ENCODE peak calls at places on chromosomes 13 and 19, in four cellular contexts. G is HAP-1, C is stomach, O is cardiac muscle cell. E is an unnamed sample.

GRCh38 chr19:41691268-41691970 is 3.3 kb upstream of the CEACAM7 start:
- DNase-seq in G (peak; percentile 4), C (peak; percentile 45), O (no peak), E (no peak)

GRCh38 chr19:18093439-18094161 is 4.0 kb upstream of the MAST3 start:
- DNase-seq in G (no peak), C (no peak), O (no peak), E (no peak)

GRCh38 chr19:10007366-10007765 is 2.9 kb downstream of the COL5A3 start:
- DNase-seq in C (no peak), O (no peak), G (no peak), E (no peak)

GRCh38 chr19:52690395-52691214 is 44.2 kb downstream of the ZNF611 start:
- DNase-seq in O (peak; percentile 92), C (peak; percentile 93), G (peak; percentile 81), E (peak; percentile 83)

GRCh38 chr19:49216076-49216475 is 58.5 kb downstream of the TRPM4 start:
- DNase-seq in C (no peak), G (no peak), O (no peak), E (no peak)

GRCh38 chr19:54638683-54639082 is 8.4 kb downstream of the LILRB1 start:
- DNase-seq in O (no peak), G (no peak), C (no peak), E (no peak)

GRCh38 chr19:1221141-1221903 is 15.7 kb downstream of the STK11 start:
- DNase-seq in O (no peak), C (peak; percentile 82), G (no peak), E (no peak)

GRCh38 chr19:9847087-9847671 is 12.1 kb downstream of the PIN1 start:
- DNase-seq in O (no peak), C (peak; percentile 34), G (no peak), E (no peak)

GRCh38 chr19:2327773-2328400 is 499 bp downstream of the LSM7 start:
- DNase-seq in G (peak; percentile 80), O (no peak), C (peak; percentile 52), E (no peak)

GRCh38 chr19:9435279-9436268 is at the start of gene ZNF266:
- DNase-seq in C (peak; percentile 91), O (peak; percentile 96), G (peak; percentile 79), E (peak; percentile 88)

GRCh38 chr19:42442833-42443232 is at the start of gene CXCL17:
- DNase-seq in O (no peak), C (peak; percentile 76), G (no peak), E (no peak)

GRCh38 chr13:80989241-80989640 is 648.3 kb upstream of the SPRY2 start:
- DNase-seq in C (no peak), O (no peak), G (no peak), E (no peak)

GRCh38 chr13:94073006-94073744 is 406.3 kb downstream of the DCT start:
- DNase-seq in O (peak; percentile 12), C (no peak), G (no peak), E (no peak)

GRCh38 chr19:5925830-5926459 is 11.9 kb downstream of the CAPS start:
- DNase-seq in G (no peak), C (no peak), O (no peak), E (no peak)

GRCh38 chr19:37467608-37468090 is 405 bp upstream of the ZNF569 start:
- DNase-seq in C (no peak), G (no peak), O (no peak), E (no peak)

GRCh38 chr13:110418944-110419343 is 111.9 kb downstream of the COL4A2 start:
- DNase-seq in O (no peak), G (no peak), C (no peak), E (no peak)

GRCh38 chr13:25654332-25654731 is 282.6 kb downstream of the ATP8A2 start:
- DNase-seq in G (no peak), O (no peak), C (no peak), E (no peak)

GRCh38 chr13:75489502-75490263 is 7.7 kb upstream of the TBC1D4 start:
- DNase-seq in C (peak; percentile 35), O (no peak), G (no peak), E (no peak)

GRCh38 chr19:3775374-3775711 is 3.3 kb upstream of the RAX2 start:
- DNase-seq in G (no peak), O (no peak), C (no peak), E (no peak)

GRCh38 chr13:98022210-98022609 is 68.7 kb downstream of the IPO5 start:
- DNase-seq in O (no peak), C (no peak), G (no peak), E (no peak)

GRCh38 chr13:98828614-98829013 is 76.1 kb upstream of the SLC15A1 start:
- DNase-seq in O (no peak), C (no peak), G (no peak), E (no peak)

GRCh38 chr19:13935765-13936486 is 2.3 kb downstream of the PODNL1 start:
- DNase-seq in G (no peak), C (no peak), O (peak; percentile 50), E (no peak)

GRCh38 chr19:8342684-8343482 is at the start of gene KANK3:
- DNase-seq in G (peak; percentile 93), O (peak; percentile 95), C (peak; percentile 98), E (peak; percentile 85)

GRCh38 chr13:59447846-59448620 is 715.7 kb downstream of the DIAPH3 start:
- DNase-seq in C (no peak), G (peak; percentile 100), O (no peak), E (no peak)

GRCh38 chr19:41352609-41353465 is 885 bp downstream of the TGFB1 start:
- DNase-seq in O (peak; percentile 65), C (peak; percentile 66), G (no peak), E (peak; percentile 66)

GRCh38 chr13:75867718-75868117 is 231.6 kb downstream of the LMO7 start:
- DNase-seq in C (no peak), G (no peak), O (no peak), E (no peak)

GRCh38 chr13:36360863-36361262 is 14.7 kb upstream of the SPART start:
- DNase-seq in C (no peak), O (no peak), G (no peak), E (no peak)

DNA sequence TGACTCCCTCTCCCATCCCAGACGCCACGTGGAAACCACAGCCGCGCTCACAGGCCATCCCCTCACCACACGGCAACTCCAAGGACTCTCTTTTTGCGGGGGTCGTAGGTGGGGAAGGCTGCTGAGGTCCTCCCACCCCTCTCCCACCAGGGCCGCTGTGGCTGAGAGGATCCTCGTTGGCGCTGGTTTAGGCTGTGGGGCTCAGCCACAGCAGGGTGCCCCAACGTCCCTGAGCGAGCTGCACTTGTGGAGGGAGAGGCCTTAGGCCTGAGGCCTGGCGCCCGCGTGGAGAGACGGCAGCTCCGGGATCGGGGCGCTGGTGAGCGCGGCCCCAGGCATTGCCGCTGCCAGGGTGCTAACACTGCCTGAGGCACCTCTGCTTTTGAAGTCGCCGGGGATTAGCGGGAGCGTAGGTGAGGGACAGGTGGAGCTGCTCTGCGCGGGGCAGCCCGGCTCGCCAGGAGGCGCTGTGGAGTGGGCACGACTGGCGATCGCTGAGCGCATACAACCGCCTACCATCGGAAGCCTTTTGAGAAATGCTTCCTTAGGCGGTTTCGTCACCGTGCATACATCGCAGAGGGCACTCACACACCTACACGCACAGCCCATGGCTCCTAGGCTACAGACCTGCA is 9.0 kb downstream of the ZSCAN1 start:
- DNase-seq in O (no peak), C (no peak), G (no peak), E (no peak)
- H3K9me3 ChIP-seq in O (no peaks in the 10 kb centered on the region), C (peaks cover 24% of the 10 kb centered on the region), G (no peaks in the 10 kb centered on the region), E (peaks cover 3% of the 10 kb centered on the region)

DNA sequence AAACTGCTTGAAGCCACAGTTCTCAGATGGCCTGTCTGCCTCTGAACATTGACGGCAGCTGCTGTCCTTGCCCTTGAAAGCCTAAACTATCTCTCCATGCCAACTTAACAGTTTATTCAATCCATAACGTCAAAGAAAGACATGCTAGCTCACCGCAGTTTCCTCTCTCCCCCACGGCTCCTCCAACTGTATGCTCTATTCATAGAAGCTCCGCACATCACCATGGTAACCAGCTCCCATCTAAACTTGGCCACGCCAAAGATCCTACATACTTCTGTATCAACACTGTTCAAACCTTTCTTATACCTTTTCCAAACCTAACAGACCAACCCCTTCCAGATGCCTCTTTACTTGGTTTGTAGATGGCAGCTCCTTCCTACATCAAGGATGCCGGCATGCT is 48.6 kb downstream of the ZNF91 start:
- DNase-seq in G (no peak), C (no peak), O (no peak), E (no peak)
- H3K9me3 ChIP-seq in G (peaks cover 18% of the 10 kb centered on the region), C (peaks cover 71% of the 10 kb centered on the region), O (peaks cover 9% of the 10 kb centered on the region), E (peaks cover 46% of the 10 kb centered on the region)

DNA sequence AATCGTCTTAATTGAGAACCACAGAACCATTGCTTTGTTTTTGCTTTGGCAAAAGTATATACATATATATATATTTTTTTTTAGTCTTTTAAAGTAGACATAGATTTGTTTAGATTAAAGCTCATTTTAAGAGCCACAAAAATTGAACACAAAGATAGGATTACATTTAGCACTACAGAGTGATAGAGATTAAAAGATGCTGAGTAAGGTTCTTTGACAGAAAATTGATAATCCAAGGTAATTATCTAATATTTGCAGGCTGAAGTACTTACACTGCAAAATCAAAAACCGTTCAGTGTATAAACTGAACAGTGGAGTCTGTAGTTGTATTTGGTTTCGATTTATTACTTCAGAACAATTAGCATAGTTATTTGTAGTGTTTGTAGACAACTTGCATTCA is 24.5 kb upstream of the ZNF98 start:
- DNase-seq in C (no peak), O (no peak), G (no peak), E (no peak)
- H3K9me3 ChIP-seq in C (no peaks in the 10 kb centered on the region), O (no peaks in the 10 kb centered on the region), G (no peaks in the 10 kb centered on the region), E (no peaks in the 10 kb centered on the region)

GRCh38 chr13:30617315-30618185 is at the start of gene USPL1:
- DNase-seq in G (peak; percentile 97), O (peak; percentile 98), C (peak; percentile 98), E (peak; percentile 99)
- H3K9me3 ChIP-seq in G (no peaks in the 10 kb centered on the region), O (no peaks in the 10 kb centered on the region), C (no peaks in the 10 kb centered on the region), E (no peaks in the 10 kb centered on the region)

GRCh38 chr19:12425501-12426274 is 15.1 kb downstream of the ZNF443 start:
- DNase-seq in C (no peak), O (no peak), G (no peak), E (no peak)
- H3K9me3 ChIP-seq in C (peaks cover 3% of the 10 kb centered on the region), O (no peaks in the 10 kb centered on the region), G (peaks cover 20% of the 10 kb centered on the region), E (no peaks in the 10 kb centered on the region)

DNA sequence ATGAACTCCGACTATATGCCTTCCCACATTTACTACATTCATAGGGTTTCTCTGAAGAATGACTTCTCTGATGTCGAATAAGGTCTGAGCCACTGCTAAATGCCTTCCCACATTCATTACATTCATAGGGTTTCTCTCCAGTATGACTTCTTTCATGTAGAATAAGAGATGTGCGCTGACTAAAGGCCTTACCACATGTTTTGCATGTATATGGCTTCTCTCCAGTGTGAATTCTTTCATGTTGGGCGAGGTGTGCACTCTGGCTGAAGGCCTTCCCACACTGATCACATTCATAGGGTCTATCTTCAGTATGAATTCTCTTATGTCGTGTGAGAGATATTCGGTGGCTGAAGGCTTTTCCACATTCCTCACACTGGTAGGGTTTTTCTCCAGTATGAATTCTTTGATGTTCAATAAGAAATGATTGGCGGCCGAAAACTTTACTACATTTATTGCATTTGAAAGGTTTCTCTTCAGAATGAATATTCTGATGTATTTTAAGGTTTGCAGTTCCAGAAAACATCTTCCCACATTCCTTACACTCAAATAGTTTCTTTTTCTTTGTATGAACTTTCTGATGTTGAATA is 35.8 kb downstream of the ZNF667 start:
- DNase-seq in O (no peak), G (no peak), C (no peak), E (no peak)
- H3K9me3 ChIP-seq in O (peaks cover 8% of the 10 kb centered on the region), G (peaks cover 6% of the 10 kb centered on the region), C (peaks cover 66% of the 10 kb centered on the region), E (peaks cover 12% of the 10 kb centered on the region)

DNA sequence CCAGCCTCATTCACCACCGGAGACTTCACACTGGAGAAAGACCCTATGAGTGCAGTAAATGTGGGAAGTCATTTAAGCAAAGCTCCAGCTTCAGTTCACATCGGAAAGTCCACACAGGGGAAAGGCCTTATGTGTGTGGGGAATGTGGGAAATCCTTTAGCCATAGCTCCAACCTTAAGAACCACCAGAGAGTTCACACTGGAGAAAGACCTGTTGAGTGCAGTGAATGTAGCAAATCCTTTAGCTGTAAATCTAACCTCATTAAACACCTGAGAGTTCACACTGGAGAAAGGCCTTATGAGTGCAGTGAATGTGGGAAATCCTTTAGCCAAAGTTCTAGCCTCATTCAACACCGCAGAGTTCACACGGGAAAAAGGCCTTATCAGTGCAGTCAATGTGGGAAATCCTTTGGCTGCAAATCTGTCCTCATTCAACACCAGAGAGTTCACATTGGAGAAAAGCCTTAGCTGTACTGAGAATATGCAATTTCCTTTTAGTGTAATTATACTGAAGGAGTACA is 8.8 kb downstream of the ZNF211 start:
- DNase-seq in C (no peak), O (no peak), G (no peak), E (no peak)
- H3K9me3 ChIP-seq in C (peaks cover 54% of the 10 kb centered on the region), O (no peaks in the 10 kb centered on the region), G (peaks cover 14% of the 10 kb centered on the region), E (peaks cover 39% of the 10 kb centered on the region)